ENCODE peak calls at places on chromosomes 16 and 17, in six cellular contexts. A, C, I, M, K and G are unnamed samples.

GRCh38 chr17:43608313-43608712 is 53.4 kb downstream of the MEOX1 start:
- DNase-seq in C (peak), M (no peak), A (no peak), K (no peak), I (no peak), G (no peak)

GRCh38 chr17:39194089-39194984 is 3.1 kb downstream of the CACNB1 start:
- DNase-seq in A (peak), I (no peak), M (peak), C (no peak), K (no peak), G (no peak)

GRCh38 chr17:72439893-72440502 is 319.2 kb downstream of the SOX9 start:
- DNase-seq in I (no peak), M (no peak), K (no peak), C (no peak), A (no peak), G (no peak)

GRCh38 chr17:37082461-37082860 is 133.7 kb downstream of the AATF start:
- DNase-seq in M (no peak), A (no peak), K (no peak), I (no peak), C (no peak), G (no peak)

GRCh38 chr17:50502643-50502990 is 5.6 kb upstream of the MYCBPAP start:
- DNase-seq in M (no peak), C (no peak), K (no peak), I (no peak), A (no peak), G (no peak)

GRCh38 chr17:48542956-48543853 is 1.7 kb downstream of the HOXB2 start:
- DNase-seq in M (peak), A (peak), K (no peak), C (peak), I (no peak), G (no peak)

GRCh38 chr16:50386819-50387218 is 18.0 kb upstream of the BRD7 start:
- DNase-seq in M (no peak), C (no peak), K (no peak), I (no peak), A (no peak), G (no peak)

GRCh38 chr17:7479389-7480192 is at the start of gene ZBTB4:
- DNase-seq in C (peak), I (peak), K (no peak), A (peak), M (peak), G (peak)

GRCh38 chr17:172401-172800 is 9.0 kb downstream of the DOC2B start:
- DNase-seq in A (no peak), I (no peak), K (no peak), C (no peak), M (no peak), G (no peak)

GRCh38 chr16:69761983-69762842 is at the start of gene WWP2:
- DNase-seq in K (peak), A (peak), C (peak), I (peak), M (peak), G (peak)

GRCh38 chr16:54334208-54334607 is 47.6 kb upstream of the IRX3 start:
- DNase-seq in A (no peak), C (no peak), I (no peak), M (no peak), K (no peak), G (no peak)

GRCh38 chr17:51045616-51046526 is 74.8 kb downstream of the SPAG9 start:
- DNase-seq in C (no peak), A (no peak), K (no peak), I (no peak), M (peak), G (no peak)

GRCh38 chr16:86520317-86521210 is 10.2 kb downstream of the FOXF1 start:
- DNase-seq in C (no peak), I (no peak), A (no peak), M (no peak), K (no peak), G (no peak)

GRCh38 chr16:2855536-2855935 is 2.4 kb downstream of the PRSS22 start:
- DNase-seq in K (no peak), A (no peak), M (no peak), C (no peak), I (no peak), G (no peak)

GRCh38 chr17:83100853-83101391 is 21.5 kb downstream of the METRNL start:
- DNase-seq in I (no peak), M (no peak), K (no peak), C (no peak), A (no peak), G (no peak)

GRCh38 chr17:33144837-33145236 is 148.3 kb downstream of the ASIC2 start:
- DNase-seq in C (no peak), I (no peak), A (no peak), M (no peak), K (no peak), G (no peak)

GRCh38 chr17:74872313-74873035 is at the start of gene FDXR:
- DNase-seq in A (no peak), C (no peak), K (no peak), M (no peak), I (peak), G (no peak)

GRCh38 chr17:74923538-74924249 is 379 bp upstream of the OTOP2 start:
- DNase-seq in C (peak), K (peak), I (no peak), A (peak), M (peak), G (peak)

GRCh38 chr16:11411059-11411550 is 65.8 kb downstream of the RMI2 start:
- DNase-seq in C (no peak), A (no peak), I (no peak), K (no peak), M (no peak), G (no peak)

GRCh38 chr17:1716912-1717695 is 6.9 kb upstream of the TLCD2 start:
- DNase-seq in C (peak), I (peak), K (peak), A (peak), M (peak), G (peak)

GRCh38 chr17:68195667-68196393 is 52.0 kb upstream of the AMZ2 start:
- DNase-seq in M (no peak), I (no peak), C (no peak), A (peak), K (no peak), G (peak)

GRCh38 chr17:47872651-47873161 is 21.7 kb upstream of the SP6 start:
- DNase-seq in K (no peak), I (no peak), C (no peak), A (peak), M (no peak), G (no peak)

GRCh38 chr16:85423631-85424030 is 189.5 kb upstream of the GSE1 start:
- DNase-seq in C (no peak), A (no peak), I (no peak), M (no peak), K (no peak), G (no peak)

GRCh38 chr16:81254919-81255526 is 16.5 kb downstream of the BCO1 start:
- DNase-seq in I (no peak), K (no peak), C (no peak), A (no peak), M (no peak), G (no peak)

GRCh38 chr17:19262650-19263620 is 25.8 kb downstream of the EPN2 start:
- DNase-seq in K (no peak), A (no peak), C (no peak), I (no peak), M (no peak), G (no peak)

GRCh38 chr17:21370430-21370829 is 5.7 kb upstream of the KCNJ12 start:
- DNase-seq in A (peak), I (no peak), C (no peak), M (peak), K (no peak), G (no peak)

GRCh38 chr17:15971108-15971507 is 26.2 kb downstream of the ADORA2B start:
- DNase-seq in C (no peak), I (no peak), M (no peak), A (no peak), K (no peak), G (no peak)

GRCh38 chr16:1792836-1793577 is 498 bp downstream of the IGFALS start:
- DNase-seq in A (no peak), C (no peak), I (no peak), M (no peak), K (no peak), G (no peak)

GRCh38 chr17:721540-721937 is 6.9 kb upstream of the VPS53 start:
- DNase-seq in M (no peak), K (no peak), C (no peak), A (no peak), I (no peak), G (no peak)

GRCh38 chr16:4298761-4299522 is 16.9 kb upstream of the GLIS2 start:
- DNase-seq in C (no peak), M (peak), I (no peak), K (no peak), A (peak), G (peak)

GRCh38 chr16:48347980-48348379 is 37.2 kb downstream of the SIAH1 start:
- DNase-seq in M (no peak), K (no peak), A (no peak), C (no peak), I (no peak), G (no peak)

GRCh38 chr17:44012391-44012790 is 2.4 kb downstream of the TMEM101 start:
- DNase-seq in C (no peak), K (no peak), M (no peak), A (no peak), I (no peak), G (no peak)

GRCh38 chr16:87207509-87207908 is 109.7 kb downstream of the C16orf95 start:
- DNase-seq in A (no peak), K (no peak), C (no peak), I (no peak), M (peak), G (no peak)

GRCh38 chr16:31129568-31130335 is 5.8 kb downstream of the PRSS8 start:
- DNase-seq in K (no peak), A (no peak), I (no peak), M (no peak), C (no peak), G (no peak)

GRCh38 chr17:9256944-9257629 is 235.8 kb downstream of the NTN1 start:
- DNase-seq in A (no peak), C (no peak), I (no peak), K (no peak), M (peak), G (no peak)

GRCh38 chr16:15996432-15997109 is 47.2 kb downstream of the ABCC1 start:
- DNase-seq in A (no peak), K (no peak), M (peak), C (no peak), I (no peak), G (peak)

GRCh38 chr16:75471723-75472634 is 7.5 kb upstream of the TMEM170A start:
- DNase-seq in I (no peak), M (peak), K (no peak), A (no peak), C (no peak), G (peak)

GRCh38 chr16:12907670-12908233 is 6.4 kb downstream of the SHISA9 start:
- DNase-seq in A (no peak), C (no peak), I (no peak), K (no peak), M (no peak), G (no peak)